ENCODE peak calls at places on chromosomes 1 and 21, in six cellular contexts. R is trophoblast cell, E is H1, O is neuronal stem cell, L is mesenchymal stem cell, U is IMR-90. A is an unnamed sample.

GRCh38 chr21:45074818-45075605 is 632 bp downstream of the ADARB1 start:
- DNase-seq in E (no peak), U (no peak), L (peak; percentile 59), O (peak; percentile 39), R (peak; percentile 63), A (peak; percentile 52)

GRCh38 chr1:32954183-32954582 is 10.4 kb downstream of the RNF19B start:
- DNase-seq in L (no peak), R (no peak), E (no peak), O (no peak), U (no peak), A (no peak)

GRCh38 chr1:59879556-59879955 is 47.0 kb downstream of the CYP2J2 start:
- DNase-seq in O (peak; percentile 54), L (peak; percentile 60), R (peak; percentile 89), E (no peak), U (peak; percentile 52), A (peak; percentile 78)

GRCh38 chr1:100456880-100457279 is 81.1 kb upstream of the GPR88 start:
- DNase-seq in L (no peak), E (no peak), R (peak; percentile 50), O (no peak), U (no peak), A (peak; percentile 60)

GRCh38 chr21:28791595-28792282 is 200.9 kb downstream of the LTN1 start:
- DNase-seq in L (no peak), E (no peak), R (no peak), O (no peak), U (no peak), A (peak; percentile 5)

GRCh38 chr1:110056284-110056680 is 14.2 kb downstream of the ALX3 start:
- DNase-seq in O (no peak), U (no peak), E (no peak), R (no peak), L (no peak), A (no peak)

GRCh38 chr1:41360074-41361027 is 883 bp upstream of the FOXO6 start:
- DNase-seq in E (no peak), R (peak; percentile 86), L (peak; percentile 43), U (no peak), O (no peak), A (peak; percentile 80)

GRCh38 chr1:157542676-157543075 is 9.6 kb downstream of the FCRL5 start:
- DNase-seq in O (no peak), U (no peak), E (no peak), R (no peak), L (no peak), A (no peak)

GRCh38 chr1:160291248-160292220 is 6.6 kb upstream of the PEX19 start:
- DNase-seq in O (peak; percentile 42), U (peak; percentile 70), E (no peak), R (peak; percentile 78), L (peak; percentile 74), A (peak; percentile 76)

GRCh38 chr1:81799939-81800740 is 594 bp upstream of the ADGRL2 start:
- DNase-seq in U (peak; percentile 66), R (peak; percentile 33), E (no peak), O (peak; percentile 90), L (peak; percentile 90), A (peak; percentile 93)
- H3K4me3 ChIP-seq in U (peak overlapping the region; percentile 55), R (peak overlapping the region; percentile 95), E (peak overlapping the region; percentile 95), O (peak overlapping the region; percentile 97), L (peak overlapping the region; percentile 79), A (peak overlapping the region; percentile 27)

GRCh38 chr1:86335906-86336305 is 60.2 kb downstream of the ODF2L start:
- DNase-seq in L (no peak), E (no peak), U (no peak), R (no peak), O (no peak), A (peak; percentile 11)

GRCh38 chr1:86345053-86345452 is 51.1 kb downstream of the ODF2L start:
- DNase-seq in E (no peak), L (no peak), R (no peak), U (no peak), O (no peak), A (no peak)

GRCh38 chr1:86339906-86340305 is 56.2 kb downstream of the ODF2L start:
- DNase-seq in U (no peak), E (no peak), L (no peak), O (no peak), R (no peak), A (no peak)

GRCh38 chr1:86339014-86339413 is 57.1 kb downstream of the ODF2L start:
- DNase-seq in U (no peak), R (no peak), L (no peak), E (no peak), O (no peak), A (no peak)

GRCh38 chr1:86339421-86339820 is 56.7 kb downstream of the ODF2L start:
- DNase-seq in R (no peak), U (no peak), E (no peak), L (peak; percentile 9), O (no peak), A (no peak)
- H3K23ac ChIP-seq in R (no peak overlapping the region), U (no peak overlapping the region), E (no peak overlapping the region), L (no peak overlapping the region), O (no peak overlapping the region), A (no peak overlapping the region)

DNA sequence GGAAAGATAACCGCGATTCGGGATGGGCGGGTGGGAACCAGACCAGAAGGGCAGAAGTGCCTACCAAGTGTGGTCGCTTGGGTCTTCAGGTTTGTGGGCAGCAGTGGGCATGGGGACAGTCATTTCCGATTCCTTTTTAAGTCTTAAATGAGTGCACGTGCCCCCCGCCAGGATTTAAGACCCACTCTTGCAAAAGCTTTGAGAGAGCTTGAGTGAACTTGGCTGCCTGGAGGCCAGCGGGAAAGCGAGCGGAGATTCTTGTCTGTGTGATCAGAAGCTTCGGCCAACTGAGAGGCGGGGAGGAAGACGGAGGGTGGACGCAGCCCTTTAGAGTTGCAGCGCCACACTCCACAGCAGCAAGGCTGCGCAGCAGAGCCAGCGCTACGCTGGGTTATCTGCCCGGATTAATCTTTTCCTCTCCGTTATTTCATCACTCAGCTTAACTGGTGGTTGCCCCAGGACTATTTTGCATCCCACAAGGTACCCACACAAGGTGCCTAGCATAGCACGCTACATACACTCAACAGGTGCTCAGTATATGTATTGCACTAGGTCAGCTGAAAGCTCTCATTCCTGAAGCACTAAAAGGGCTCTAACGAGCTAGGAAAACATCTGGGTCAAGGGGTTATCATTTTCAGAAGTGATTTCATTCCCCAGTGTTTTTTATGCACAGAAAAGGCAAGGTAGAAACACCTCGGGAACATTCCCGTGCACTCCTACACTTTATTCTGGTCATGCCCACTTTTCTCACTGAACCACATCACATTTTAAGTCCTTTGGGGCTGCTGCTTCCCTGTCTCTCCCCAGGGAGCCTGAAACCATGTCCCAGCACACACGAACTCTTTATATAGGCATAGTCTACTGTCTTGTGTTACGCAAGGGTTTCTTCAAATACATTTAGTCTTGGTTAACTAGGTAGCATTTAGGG is 1.5 kb upstream of the BATF3 start:
- DNase-seq in R (peak; percentile 89), O (no peak), E (peak; percentile 17), L (peak; percentile 76), U (peak; percentile 62), A (peak; percentile 62)
- H3K4me3 ChIP-seq in R (no peak overlapping the region), O (no peak overlapping the region), E (peak overlapping the region; percentile 33), L (peak overlapping the region; percentile 78), U (peak overlapping the region; percentile 73), A (no peak overlapping the region)

GRCh38 chr1:204089044-204089751 is 16.3 kb downstream of the SOX13 start:
- DNase-seq in L (peak; percentile 63), U (no peak), O (no peak), E (no peak), R (no peak), A (no peak)
- H3K23ac ChIP-seq in L (no peak overlapping the region), U (peak overlapping the region; percentile 29), O (no peak overlapping the region), E (no peak overlapping the region), R (no peak overlapping the region), A (no peak overlapping the region)

GRCh38 chr1:23481904-23482303 is 2.1 kb downstream of the ASAP3 start:
- DNase-seq in U (no peak), L (no peak), R (no peak), E (no peak), O (no peak), A (no peak)
- H3K4me3 ChIP-seq in U (no peak overlapping the region), L (peak overlapping the region; percentile 99), R (no peak overlapping the region), E (no peak overlapping the region), O (no peak overlapping the region), A (no peak overlapping the region)

DNA sequence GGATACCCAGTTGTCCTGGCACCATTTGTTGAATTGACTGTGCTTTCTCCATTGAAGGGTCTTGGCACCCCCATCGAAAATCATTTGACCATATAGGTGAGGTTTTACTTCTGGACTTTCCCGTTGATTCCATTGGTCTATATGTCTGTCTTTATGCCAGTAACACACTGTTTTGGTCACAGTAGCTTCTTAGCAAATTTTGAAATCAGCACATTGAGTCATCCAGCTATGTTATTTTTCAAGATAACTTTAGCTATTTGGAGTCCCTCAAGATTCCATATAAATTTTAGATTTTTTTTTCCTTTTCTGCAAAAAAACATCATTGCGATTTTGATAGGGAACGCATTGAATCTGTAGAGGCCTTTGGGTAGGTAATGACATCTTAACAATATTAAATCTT is 235.6 kb downstream of the SMYD3 start:
- DNase-seq in E (no peak), L (no peak), R (peak; percentile 56), O (no peak), U (peak; percentile 53), A (no peak)
- H3K23ac ChIP-seq in E (no peak overlapping the region), L (no peak overlapping the region), R (no peak overlapping the region), O (no peak overlapping the region), U (no peak overlapping the region), A (no peak overlapping the region)

GRCh38 chr1:247013391-247013790 is 5.5 kb upstream of the ZNF695 start:
- DNase-seq in L (no peak), E (no peak), R (peak; percentile 8), O (no peak), U (peak; percentile 53), A (no peak)

GRCh38 chr1:247007511-247008405 is at the start of gene ZNF695:
- DNase-seq in O (peak; percentile 94), R (peak; percentile 95), U (peak; percentile 90), L (peak; percentile 96), E (peak; percentile 91), A (peak; percentile 99)

GRCh38 chr1:247008406-247008799 is 546 bp upstream of the ZNF695 start:
- DNase-seq in L (no peak), R (no peak), O (no peak), E (no peak), U (no peak), A (no peak)
- H3K4me3 ChIP-seq in L (peak overlapping the region; percentile 84), R (no peak overlapping the region), O (no peak overlapping the region), E (no peak overlapping the region), U (no peak overlapping the region), A (no peak overlapping the region)

DNA sequence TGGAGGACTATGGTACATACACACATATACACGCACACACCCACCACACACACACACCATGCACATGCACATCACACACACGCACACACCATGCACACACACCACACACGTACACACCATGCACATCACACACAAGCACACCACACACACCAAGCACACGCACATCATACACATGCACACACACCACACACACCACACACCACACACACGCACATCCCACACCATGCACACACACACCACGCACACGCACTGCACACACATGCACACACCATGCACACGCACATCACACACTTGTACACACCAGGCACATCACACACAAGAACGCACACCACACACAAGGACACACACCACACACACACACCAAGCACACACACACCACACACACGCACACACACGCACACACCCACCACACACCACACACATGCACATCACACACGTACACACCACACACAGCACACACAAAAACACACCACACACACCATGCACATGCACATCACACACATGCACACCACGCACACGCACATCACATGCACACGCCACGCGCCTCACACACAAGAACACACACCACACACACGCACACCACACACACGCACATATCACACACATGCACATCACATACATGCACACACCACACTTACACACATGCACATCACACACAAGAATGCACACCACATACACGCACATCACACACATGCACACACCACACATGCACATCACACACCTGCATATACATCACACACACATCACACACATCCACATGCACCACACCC is 9.2 kb downstream of the PDE9A start:
- DNase-seq in L (no peak), U (no peak), O (no peak), E (no peak), R (no peak), A (no peak)
- H3K23ac ChIP-seq in L (no peak overlapping the region), U (no peak overlapping the region), O (peak overlapping the region; percentile 29), E (no peak overlapping the region), R (peak overlapping the region; percentile 11), A (peak overlapping the region; percentile 24)

GRCh38 chr1:197908695-197909336 is 6.4 kb downstream of the C1orf53 start:
- DNase-seq in L (no peak), O (peak; percentile 45), U (no peak), R (peak; percentile 82), E (no peak), A (no peak)
- H3K4me3 ChIP-seq in L (peak overlapping the region; percentile 30), O (no peak overlapping the region), U (no peak overlapping the region), R (no peak overlapping the region), E (no peak overlapping the region), A (no peak overlapping the region)